ENCODE peak calls at places on chromosomes 6 and 20, in four cellular contexts. One of them, this sample, is unnamed.
A peak's percentile ranks its signal among the peaks of the same experiment; 100 is the strongest.

GRCh38 chr6:137769797-137770362 is 97.2 kb upstream of the TNFAIP3 start:
- DNase-seq in H7: no peak
- DNase-seq in D341Med: no peak
- DNase-seq in Caco-2: no peak
- DNase-seq in this sample: no peak

GRCh38 chr20:774680-775057 is 6.4 kb upstream of the SLC52A3 start:
- DNase-seq in H7: no peak
- DNase-seq in D341Med: no peak
- DNase-seq in Caco-2: no peak
- DNase-seq in this sample: no peak

GRCh38 chr6:119346914-119347313 is 2.6 kb downstream of the MAN1A1 start:
- DNase-seq in H7: no peak
- DNase-seq in D341Med: no peak
- DNase-seq in Caco-2: no peak
- DNase-seq in this sample: no peak

GRCh38 chr6:71289039-71289801 is 609 bp downstream of the OGFRL1 start:
- DNase-seq in H7: peak; percentile 78
- DNase-seq in D341Med: peak; percentile 76
- DNase-seq in Caco-2: no peak
- DNase-seq in this sample: no peak

GRCh38 chr6:52050051-52050405 is 37.4 kb downstream of the PKHD1 start:
- DNase-seq in H7: no peak
- DNase-seq in D341Med: no peak
- DNase-seq in Caco-2: no peak
- DNase-seq in this sample: no peak

GRCh38 chr6:3205913-3206312 is 21.5 kb downstream of the TUBB2B start:
- DNase-seq in H7: no peak
- DNase-seq in D341Med: no peak
- DNase-seq in Caco-2: no peak
- DNase-seq in this sample: peak; percentile 99

GRCh38 chr6:163352011-163352685 is 62.4 kb upstream of the QKI start:
- DNase-seq in H7: no peak
- DNase-seq in D341Med: no peak
- DNase-seq in Caco-2: peak; percentile 41
- DNase-seq in this sample: no peak

GRCh38 chr6:5942591-5942990 is 64.1 kb downstream of the NRN1 start:
- DNase-seq in H7: no peak
- DNase-seq in D341Med: no peak
- DNase-seq in Caco-2: no peak
- DNase-seq in this sample: no peak

GRCh38 chr6:3520541-3521220 is 63.8 kb upstream of the SLC22A23 start:
- DNase-seq in H7: no peak
- DNase-seq in D341Med: no peak
- DNase-seq in Caco-2: no peak
- DNase-seq in this sample: peak; percentile 53

This sample was measured in choroid plexus epithelial cell.